ENCODE peak calls at places on chromosomes 16 and 17, in five cellular contexts. A, L, W, Y and X are unnamed samples.

GRCh38 chr17:28916302-28916934 is 13.5 kb upstream of the DHRS13 start:
- DNase-seq in A (peak; percentile 53), L (peak; percentile 60), W (no peak), Y (peak; percentile 57), X (no peak)

GRCh38 chr16:89536886-89537548 is 23.5 kb upstream of the RPL13 start:
- DNase-seq in A (no peak), L (no peak), W (no peak), Y (no peak), X (no peak)

GRCh38 chr17:56121661-56122060 is 31.6 kb upstream of the ANKFN1 start:
- DNase-seq in A (no peak), L (no peak), W (no peak), Y (no peak), X (no peak)

GRCh38 chr16:28863929-28864886 is 565 bp downstream of the SH2B1 start:
- DNase-seq in A (peak; percentile 53), L (peak; percentile 61), W (peak; percentile 78), Y (peak; percentile 79), X (no peak)

GRCh38 chr17:66214893-66215528 is 14.2 kb downstream of the APOH start:
- DNase-seq in A (no peak), L (no peak), W (no peak), Y (no peak), X (no peak)

GRCh38 chr17:8753976-8754440 is 4.3 kb downstream of the SPDYE4 start:
- DNase-seq in A (peak; percentile 7), L (peak; percentile 45), W (no peak), Y (peak; percentile 42), X (no peak)

GRCh38 chr16:2689968-2690830 is 7.9 kb downstream of the KCTD5 start:
- DNase-seq in A (no peak), L (no peak), W (no peak), Y (no peak), X (no peak)

GRCh38 chr16:85542548-85542927 is 70.6 kb upstream of the GSE1 start:
- DNase-seq in A (no peak), L (no peak), W (no peak), Y (no peak), X (no peak)

GRCh38 chr17:7792611-7793010 is 41.4 kb upstream of the KDM6B start:
- DNase-seq in A (no peak), L (no peak), W (no peak), Y (no peak), X (no peak)

GRCh38 chr16:381788-382717 is at the start of gene PGAP6:
- DNase-seq in A (peak; percentile 53), L (peak; percentile 61), W (peak; percentile 83), Y (no peak), X (no peak)

GRCh38 chr17:4230142-4230541 is 33.6 kb downstream of the ANKFY1 start:
- DNase-seq in A (peak; percentile 100), L (peak; percentile 99), W (peak; percentile 91), Y (peak; percentile 99), X (peak; percentile 95)

GRCh38 chr17:219696-220095 is 38.2 kb upstream of the DOC2B start:
- DNase-seq in A (no peak), L (no peak), W (peak; percentile 36), Y (no peak), X (no peak)

GRCh38 chr16:56606071-56606687 is 2.2 kb upstream of the MT2A start:
- DNase-seq in A (no peak), L (peak; percentile 87), W (peak; percentile 85), Y (no peak), X (peak; percentile 41)

GRCh38 chr17:8421571-8421970 is 14.1 kb upstream of the NDEL1 start:
- DNase-seq in A (no peak), L (no peak), W (no peak), Y (peak; percentile 62), X (no peak)

GRCh38 chr17:40178021-40178601 is 841 bp downstream of the RAPGEFL1 start:
- DNase-seq in A (no peak), L (no peak), W (no peak), Y (no peak), X (no peak)

GRCh38 chr17:38563362-38564253 is 42.1 kb downstream of the SRCIN1 start:
- DNase-seq in A (no peak), L (no peak), W (no peak), Y (no peak), X (no peak)

GRCh38 chr16:89170346-89171215 is 967 bp upstream of the CDH15 start:
- DNase-seq in A (no peak), L (no peak), W (no peak), Y (no peak), X (no peak)

GRCh38 chr16:81315271-81316175 is 761 bp downstream of the GAN start:
- DNase-seq in A (peak; percentile 66), L (peak; percentile 61), W (peak; percentile 79), Y (peak; percentile 38), X (no peak)

GRCh38 chr17:4988168-4988567 is 693 bp upstream of the CAMTA2 start:
- DNase-seq in A (no peak), L (peak; percentile 31), W (no peak), Y (no peak), X (no peak)

GRCh38 chr16:1707193-1707790 is 1.3 kb downstream of the MAPK8IP3 start:
- DNase-seq in A (peak; percentile 38), L (peak; percentile 40), W (no peak), Y (no peak), X (no peak)

GRCh38 chr16:27441276-27441675 is 39.3 kb downstream of the IL21R start:
- DNase-seq in A (no peak), L (no peak), W (peak; percentile 32), Y (no peak), X (no peak)

GRCh38 chr17:33459078-33459940 is 166.2 kb upstream of the ASIC2 start:
- DNase-seq in A (no peak), L (no peak), W (no peak), Y (no peak), X (no peak)
- TF ChIP-seq CTCF in A (no peak), L (no peak), W (no peak), Y (no peak), X (no peak)

GRCh38 chr17:62724398-62725146 is 83.5 kb downstream of the MARCHF10 start:
- DNase-seq in A (peak; percentile 42), L (no peak), W (peak; percentile 12), Y (no peak), X (no peak)
- H3K4me3 ChIP-seq in A (no peak overlapping the region), L (no peak overlapping the region), W (no peak overlapping the region), Y (no peak overlapping the region), X (no peak overlapping the region)

GRCh38 chr17:30565073-30565935 is 88.1 kb downstream of the GOSR1 start:
- DNase-seq in A (no peak), L (no peak), W (no peak), Y (no peak), X (no peak)
- TF ChIP-seq CTCF in A (peak; percentile 3), L (no peak), W (no peak), Y (no peak), X (peak; percentile 15)

GRCh38 chr17:78127888-78128615 is 503 bp downstream of the TMC6 start:
- DNase-seq in A (no peak), L (no peak), W (peak; percentile 65), Y (no peak), X (no peak)
- H3K4me3 ChIP-seq in A (peak overlapping the region; percentile 67), L (peak overlapping the region; percentile 78), W (peak overlapping the region; percentile 57), Y (peak overlapping the region; percentile 4), X (peak overlapping the region; percentile 38)

GRCh38 chr16:76518791-76519190 is 241.6 kb downstream of the CNTNAP4 start:
- DNase-seq in A (no peak), L (no peak), W (no peak), Y (no peak), X (no peak)
- TF ChIP-seq CTCF in A (no peak), L (no peak), W (no peak), Y (no peak), X (no peak)